ENCODE peak calls at places on chromosomes 7 and 10, in eight cellular contexts. M is A549, F is tibial nerve, S is K562, I is ovary, X is stomach, D is upper lobe of left lung, H is transverse colon. O is an unnamed sample.

GRCh38 chr7:99096124-99096887 is 47.6 kb downstream of the SMURF1 start:
- DNase-seq in M (no peak), F (no peak), S (no peak), I (peak; percentile 41), X (no peak), D (no peak), H (no peak), O (no peak)

GRCh38 chr7:30347226-30348082 is 63.1 kb downstream of the ZNRF2 start:
- DNase-seq in M (no peak), F (no peak), S (no peak), I (no peak), X (no peak), D (no peak), H (no peak), O (no peak)

GRCh38 chr10:67015225-67015624 is 89.4 kb downstream of the LRRTM3 start:
- DNase-seq in M (no peak), F (no peak), S (no peak), I (no peak), X (no peak), D (no peak), H (no peak), O (no peak)

GRCh38 chr10:6130851-6131470 is 42.1 kb downstream of the RBM17 start:
- DNase-seq in M (no peak), F (no peak), S (no peak), I (no peak), X (no peak), D (no peak), H (no peak), O (peak; percentile 22)

GRCh38 chr10:77613476-77614130 is 24.0 kb downstream of the KCNMA1 start:
- DNase-seq in M (no peak), F (no peak), S (no peak), I (no peak), X (no peak), D (no peak), H (no peak), O (peak; percentile 63)

GRCh38 chr7:133530682-133531081 is 277.8 kb downstream of the EXOC4 start:
- DNase-seq in M (no peak), F (no peak), S (no peak), I (no peak), X (no peak), D (no peak), H (no peak), O (no peak)

GRCh38 chr7:106126170-106126938 is 14.2 kb upstream of the SYPL1 start:
- DNase-seq in M (peak; percentile 20), F (peak; percentile 62), S (no peak), I (no peak), X (peak; percentile 38), D (peak; percentile 46), H (peak; percentile 42), O (no peak)

GRCh38 chr10:119546009-119546408 is 3.5 kb upstream of the RGS10 start:
- DNase-seq in M (no peak), F (no peak), S (no peak), I (no peak), X (no peak), D (no peak), H (no peak), O (no peak)

GRCh38 chr7:41367967-41368882 is 334.7 kb downstream of the INHBA start:
- DNase-seq in M (no peak), F (no peak), S (no peak), I (no peak), X (no peak), D (no peak), H (no peak), O (no peak)

GRCh38 chr7:157400171-157400860 is 63.5 kb downstream of the DNAJB6 start:
- DNase-seq in M (no peak), F (no peak), S (no peak), I (no peak), X (no peak), D (no peak), H (no peak), O (peak; percentile 66)

GRCh38 chr10:2990764-2991163 is 76.6 kb upstream of the PFKP start:
- DNase-seq in M (no peak), F (no peak), S (no peak), I (no peak), X (no peak), D (no peak), H (no peak), O (no peak)

GRCh38 chr7:2969398-2970306 is 74.0 kb downstream of the CARD11 start:
- DNase-seq in M (no peak), F (no peak), S (no peak), I (no peak), X (no peak), D (no peak), H (no peak), O (peak; percentile 2)

GRCh38 chr7:71495828-71496227 is 363.9 kb downstream of the GALNT17 start:
- DNase-seq in M (no peak), F (no peak), S (no peak), I (no peak), X (no peak), D (no peak), H (no peak), O (no peak)

GRCh38 chr7:95749044-95749443 is 23.3 kb upstream of the DYNC1I1 start:
- DNase-seq in M (no peak), F (no peak), S (no peak), I (no peak), X (no peak), D (no peak), H (no peak), O (no peak)

GRCh38 chr7:47826754-47827153 is 121.5 kb downstream of the PKD1L1 start:
- DNase-seq in M (no peak), F (no peak), S (no peak), I (no peak), X (no peak), D (no peak), H (no peak), O (no peak)

GRCh38 chr10:50577681-50578350 is 45.9 kb downstream of the SGMS1 start:
- DNase-seq in M (no peak), F (peak; percentile 30), S (peak; percentile 65), I (no peak), X (peak; percentile 62), D (peak; percentile 51), H (peak; percentile 26), O (no peak)

GRCh38 chr7:82945480-82945879 is 217.2 kb downstream of the PCLO start:
- DNase-seq in M (no peak), F (no peak), S (no peak), I (no peak), X (no peak), D (no peak), H (no peak), O (no peak)

GRCh38 chr7:41027428-41028115 is 675.3 kb downstream of the INHBA start:
- DNase-seq in M (peak; percentile 9), F (no peak), S (no peak), I (no peak), X (no peak), D (no peak), H (no peak), O (no peak)

GRCh38 chr7:151429555-151430331 is 10.2 kb downstream of the CRYGN start:
- DNase-seq in M (no peak), F (no peak), S (no peak), I (no peak), X (peak; percentile 63), D (peak; percentile 67), H (peak; percentile 35), O (peak; percentile 59)

GRCh38 chr7:135111379-135111778 is 36.5 kb upstream of the TMEM140 start:
- DNase-seq in M (no peak), F (no peak), S (no peak), I (no peak), X (no peak), D (no peak), H (no peak), O (no peak)

GRCh38 chr7:85833071-85833470 is 646.2 kb upstream of the SEMA3D start:
- DNase-seq in M (no peak), F (no peak), S (no peak), I (no peak), X (no peak), D (no peak), H (no peak), O (no peak)

GRCh38 chr7:64180989-64181388 is 26.0 kb upstream of the ZNF735 start:
- DNase-seq in M (peak; percentile 6), F (no peak), S (peak; percentile 21), I (no peak), X (no peak), D (no peak), H (no peak), O (no peak)

GRCh38 chr7:28140964-28141363 is 39.6 kb downstream of the JAZF1 start:
- DNase-seq in M (no peak), F (no peak), S (no peak), I (no peak), X (no peak), D (no peak), H (no peak), O (no peak)
- TF ChIP-seq EP300 in M (no peak), F (no peak), S (no peak), I (no peak), X (no peak), D (no peak), H (no peak), O (no peak)

DNA sequence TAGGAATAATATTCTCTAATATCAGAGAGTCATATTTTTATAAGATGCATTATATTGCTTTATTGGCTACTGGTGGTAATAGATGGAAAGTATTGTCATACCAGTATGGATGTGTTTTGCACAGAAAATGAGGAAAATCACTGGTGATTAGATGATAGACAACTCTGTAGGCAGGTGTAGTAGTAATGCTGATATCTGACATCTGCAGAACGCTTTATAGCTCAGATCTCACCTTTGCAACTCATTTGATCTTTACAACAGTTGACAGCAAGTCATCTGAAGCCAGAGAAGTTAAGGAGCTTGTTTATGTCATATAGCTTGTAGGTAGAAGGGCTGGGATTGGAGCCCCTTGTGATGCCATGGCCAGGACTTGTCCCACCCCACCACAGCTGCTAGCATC is 139.9 kb downstream of the SORCS3 start:
- DNase-seq in M (no peak), F (no peak), S (no peak), I (no peak), X (no peak), D (no peak), H (no peak), O (no peak)
- TF ChIP-seq EP300 in M (no peak), F (no peak), S (no peak), I (no peak), X (no peak), D (no peak), H (no peak), O (no peak)

GRCh38 chr7:76069238-76069638 is 21.3 kb downstream of the MDH2 start:
- DNase-seq in M (peak; percentile 94), F (peak; percentile 45), S (peak; percentile 39), I (no peak), X (peak; percentile 39), D (peak; percentile 86), H (peak; percentile 59), O (peak; percentile 92)
- TF ChIP-seq EP300 in M (no peak), F (peak; percentile 33), S (no peak), I (no peak), X (peak; percentile 55), D (no peak), H (no peak), O (peak; percentile 90)

GRCh38 chr10:72952189-72952900 is 2.3 kb downstream of the PLA2G12B start:
- DNase-seq in M (no peak), F (no peak), S (no peak), I (no peak), X (no peak), D (no peak), H (no peak), O (no peak)
- TF ChIP-seq EP300 in M (no peak), F (no peak), S (no peak), I (no peak), X (no peak), D (no peak), H (no peak), O (no peak)